ENCODE peak calls at places on chromosomes 6 and 20, in seven cellular contexts. U, G, E, N, T, Z and M are unnamed samples.

GRCh38 chr20:10594286-10594868 is 79.4 kb downstream of the JAG1 start:
- DNase-seq in U (no peak), G (no peak), Z (no peak), N (no peak), T (no peak), E (no peak), M (no peak)

GRCh38 chr6:27468334-27468733 is 4.6 kb downstream of the ZNF184 start:
- DNase-seq in E (no peak), Z (no peak), N (no peak), U (no peak), T (no peak), G (no peak), M (no peak)

GRCh38 chr6:102327697-102328227 is 934.3 kb downstream of the GRIK2 start:
- DNase-seq in E (no peak), U (no peak), Z (no peak), N (no peak), G (no peak), T (no peak), M (peak; percentile 41)

GRCh38 chr6:38434051-38434450 is 205.7 kb downstream of the BTBD9 start:
- DNase-seq in G (no peak), Z (no peak), N (no peak), T (no peak), U (no peak), E (no peak), M (no peak)

GRCh38 chr6:12051861-12052368 is 39.8 kb downstream of the HIVEP1 start:
- DNase-seq in U (no peak), G (no peak), E (no peak), N (no peak), Z (peak; percentile 83), T (peak; percentile 92), M (no peak)

GRCh38 chr6:55617272-55617671 is 38.3 kb upstream of the HMGCLL1 start:
- DNase-seq in N (no peak), G (no peak), Z (no peak), T (no peak), U (no peak), E (no peak), M (no peak)

GRCh38 chr20:50238081-50238800 is 47.6 kb downstream of the CEBPB start:
- DNase-seq in N (no peak), G (no peak), Z (no peak), U (no peak), E (no peak), T (no peak), M (no peak)

GRCh38 chr20:44701116-44701865 is 13.9 kb upstream of the CCN5 start:
- DNase-seq in N (no peak), T (no peak), Z (no peak), G (no peak), E (no peak), U (no peak), M (no peak)

GRCh38 chr6:20841806-20842205 is 307.5 kb downstream of the CDKAL1 start:
- DNase-seq in U (no peak), N (no peak), Z (no peak), E (no peak), G (no peak), T (no peak), M (no peak)

GRCh38 chr20:24993337-24994185 is 1.0 kb upstream of the APMAP start:
- DNase-seq in N (no peak), Z (no peak), U (no peak), G (no peak), E (no peak), T (no peak), M (no peak)

GRCh38 chr20:63074182-63074581 is 67.4 kb upstream of the BHLHE23 start:
- DNase-seq in Z (no peak), T (no peak), N (no peak), G (no peak), E (no peak), U (no peak), M (peak; percentile 27)

GRCh38 chr20:45316150-45317080 is 8.3 kb upstream of the MATN4 start:
- DNase-seq in U (no peak), Z (no peak), T (no peak), E (no peak), N (no peak), G (no peak), M (no peak)

GRCh38 chr6:134400941-134401340 is 83.0 kb upstream of the SGK1 start:
- DNase-seq in G (no peak), E (no peak), U (no peak), T (no peak), N (no peak), Z (no peak), M (no peak)

GRCh38 chr6:131995924-131996323 is 44.8 kb upstream of the CCN2 start:
- DNase-seq in E (no peak), Z (no peak), U (no peak), T (no peak), N (no peak), G (no peak), M (no peak)

GRCh38 chr6:21800948-21801438 is 207.4 kb downstream of the SOX4 start:
- DNase-seq in N (no peak), T (no peak), G (no peak), Z (no peak), E (no peak), U (no peak), M (no peak)

GRCh38 chr6:70622426-70622825 is 45.3 kb upstream of the SMAP1 start:
- DNase-seq in E (no peak), T (no peak), G (no peak), N (no peak), Z (no peak), U (no peak), M (no peak)

GRCh38 chr6:152380993-152381898 is 255.9 kb downstream of the SYNE1 start:
- DNase-seq in U (no peak), N (peak; percentile 85), G (peak; percentile 86), T (no peak), Z (no peak), E (peak; percentile 68), M (no peak)

GRCh38 chr20:60055740-60056139 is 97.5 kb downstream of the CDH26 start:
- DNase-seq in T (peak; percentile 4), E (no peak), G (peak; percentile 40), N (no peak), U (no peak), Z (peak; percentile 54), M (peak; percentile 89)

GRCh38 chr20:19757487-19757972 is 528 bp upstream of the RIN2 start:
- DNase-seq in E (no peak), Z (no peak), N (peak; percentile 88), T (no peak), G (peak; percentile 90), U (peak; percentile 95), M (peak; percentile 88)

GRCh38 chr6:168440520-168441433 is at the start of gene SMOC2:
- DNase-seq in G (peak; percentile 54), E (no peak), T (no peak), U (no peak), N (peak; percentile 66), Z (no peak), M (no peak)

DNA sequence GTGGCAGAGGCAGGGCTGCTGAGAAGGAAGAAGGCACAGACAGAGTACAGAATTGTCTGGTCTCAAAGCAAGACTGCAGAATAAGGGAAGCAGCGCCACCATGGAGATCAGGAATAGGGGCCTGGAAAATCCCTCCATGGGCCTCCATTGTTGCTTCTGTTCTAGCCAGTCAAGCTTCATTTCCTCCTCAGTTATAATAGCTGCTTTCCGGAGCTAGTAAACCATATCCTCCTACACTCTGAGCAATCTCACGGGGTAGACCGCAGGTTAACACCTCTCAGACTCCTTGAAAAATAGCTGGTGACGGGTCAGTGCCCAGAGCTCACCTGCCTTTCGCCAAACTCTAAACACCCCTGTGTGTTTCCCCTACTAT is 570 bp upstream of the HLA-DMB start:
- DNase-seq in E (no peak), U (no peak), T (peak; percentile 95), G (no peak), Z (peak; percentile 64), N (no peak), M (no peak)
- H3K4me1 ChIP-seq in E (no peaks in the 10 kb centered on the region), U (peaks cover 12% of the 10 kb centered on the region), T (peaks cover 47% of the 10 kb centered on the region), G (peaks cover 24% of the 10 kb centered on the region), Z (peaks cover 57% of the 10 kb centered on the region), N (no peaks in the 10 kb centered on the region), M (peaks cover 100% of the 10 kb centered on the region)

DNA sequence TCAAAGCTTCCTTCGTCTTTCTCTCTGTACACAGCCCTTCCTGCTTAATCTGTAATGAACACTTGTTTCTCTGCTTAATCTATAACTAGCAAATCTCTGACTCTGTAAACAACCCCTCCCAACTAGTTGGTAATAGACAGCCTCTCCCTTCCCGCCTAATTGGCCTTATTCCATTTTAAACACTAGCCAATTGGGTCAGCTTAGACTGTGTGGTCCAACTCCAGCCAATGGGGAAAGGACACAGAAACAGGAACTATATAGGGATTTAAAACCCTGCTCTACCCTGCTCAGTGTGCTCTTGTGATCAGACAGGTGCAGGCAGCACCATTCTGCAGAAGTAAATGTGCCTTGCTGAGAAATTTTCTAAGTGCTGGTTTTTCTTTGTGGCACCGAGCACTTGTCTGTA is 18.5 kb downstream of the CHD6 start:
- DNase-seq in N (no peak), U (no peak), E (no peak), T (no peak), Z (no peak), G (no peak), M (no peak)
- H3K9me3 ChIP-seq in N (no peaks in the 10 kb centered on the region), U (peaks cover 31% of the 10 kb centered on the region), E (peaks cover 27% of the 10 kb centered on the region), T (peaks cover 53% of the 10 kb centered on the region), Z (peaks cover 39% of the 10 kb centered on the region), G (peaks cover 50% of the 10 kb centered on the region), M (peaks cover 56% of the 10 kb centered on the region)

DNA sequence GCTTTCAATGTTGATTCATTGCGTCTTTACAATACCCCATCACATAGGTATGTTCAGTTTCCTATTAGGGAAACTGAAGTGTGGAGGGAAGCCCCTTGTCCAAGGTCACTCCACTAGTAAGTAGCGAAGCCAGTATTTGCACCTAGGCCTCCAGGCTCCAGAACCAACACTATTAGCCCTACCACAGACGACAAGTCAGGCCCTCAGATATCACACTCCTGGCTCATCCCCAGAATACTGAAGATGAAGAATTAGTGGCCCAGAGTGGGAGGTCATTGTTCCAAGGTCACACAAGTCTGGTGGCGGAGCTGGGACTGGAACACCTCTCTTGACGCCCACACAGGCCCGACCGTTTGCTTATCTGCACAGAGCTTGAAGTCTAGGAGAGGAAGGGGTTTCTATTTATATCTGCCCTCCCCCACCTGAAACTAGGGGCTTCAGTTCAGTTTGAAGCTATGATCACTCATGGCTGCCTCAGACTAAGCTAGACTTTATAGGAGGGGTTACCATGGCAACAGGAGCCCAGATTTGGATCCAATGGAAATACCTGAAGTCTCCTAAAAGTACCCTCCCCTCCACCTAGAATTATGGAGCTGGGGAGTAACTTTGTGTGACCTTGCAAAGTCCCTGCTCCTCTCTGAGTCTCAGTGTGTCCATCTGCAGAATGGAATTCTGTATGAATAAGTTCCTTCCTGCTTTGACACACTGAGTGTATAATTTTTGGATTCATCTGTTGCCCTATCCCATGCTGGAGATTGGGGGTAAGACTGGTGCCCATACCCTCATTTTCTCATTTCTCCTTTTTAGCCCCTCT is 2.2 kb downstream of the SNTA1 start:
- DNase-seq in U (no peak), E (no peak), Z (no peak), T (no peak), G (no peak), N (no peak), M (no peak)
- H3K4me3 ChIP-seq in U (no peak overlapping the region), E (peak overlapping the region; percentile 89), Z (no peak overlapping the region), T (no peak overlapping the region), G (no peak overlapping the region), N (no peak overlapping the region), M (no peak overlapping the region)

GRCh38 chr6:85428486-85428885 is 21.4 kb upstream of the NT5E start:
- DNase-seq in Z (no peak), U (no peak), E (no peak), T (no peak), N (no peak), G (no peak), M (no peak)
- H3K4me1 ChIP-seq in Z (no peaks in the 10 kb centered on the region), U (no peaks in the 10 kb centered on the region), E (no peaks in the 10 kb centered on the region), T (no peaks in the 10 kb centered on the region), N (no peaks in the 10 kb centered on the region), G (no peaks in the 10 kb centered on the region), M (no peaks in the 10 kb centered on the region)